ENCODE peak calls at places on chromosome 17, in six cellular contexts. One of them, this sample, is unnamed.

GRCh38 chr17:60167095-60167741 is 17.4 kb downstream of the CA4 start:
- DNase-seq in foreskin fibroblast: no peak
- DNase-seq in transverse colon: no peak
- DNase-seq in heart left ventricle: no peak
- DNase-seq in dorsolateral prefrontal cortex: no peak
- DNase-seq in uterus: no peak
- DNase-seq in this sample: no peak

GRCh38 chr17:12510535-12510934 is 155.2 kb upstream of the MYOCD start:
- DNase-seq in transverse colon: no peak
- DNase-seq in dorsolateral prefrontal cortex: no peak
- DNase-seq in uterus: no peak
- DNase-seq in heart left ventricle: no peak
- DNase-seq in foreskin fibroblast: peak; percentile 48
- DNase-seq in this sample: no peak

GRCh38 chr17:16091773-16092172 is 92.1 kb downstream of the TTC19 start:
- DNase-seq in uterus: no peak
- DNase-seq in foreskin fibroblast: no peak
- DNase-seq in dorsolateral prefrontal cortex: no peak
- DNase-seq in heart left ventricle: no peak
- DNase-seq in transverse colon: no peak
- DNase-seq in this sample: no peak

GRCh38 chr17:15884731-15885130 is 60.2 kb upstream of the ADORA2B start:
- DNase-seq in transverse colon: no peak
- DNase-seq in dorsolateral prefrontal cortex: no peak
- DNase-seq in foreskin fibroblast: peak; percentile 45
- DNase-seq in heart left ventricle: no peak
- DNase-seq in uterus: no peak
- DNase-seq in this sample: no peak

GRCh38 chr17:57424777-57425188 is 168.5 kb downstream of the MSI2 start:
- DNase-seq in dorsolateral prefrontal cortex: no peak
- DNase-seq in foreskin fibroblast: peak; percentile 52
- DNase-seq in uterus: no peak
- DNase-seq in transverse colon: peak; percentile 81
- DNase-seq in heart left ventricle: no peak
- DNase-seq in this sample: no peak

GRCh38 chr17:9150407-9151090 is 129.2 kb downstream of the NTN1 start:
- DNase-seq in uterus: no peak
- DNase-seq in foreskin fibroblast: peak; percentile 29
- DNase-seq in dorsolateral prefrontal cortex: no peak
- DNase-seq in transverse colon: peak; percentile 32
- DNase-seq in heart left ventricle: no peak
- DNase-seq in this sample: no peak

GRCh38 chr17:31095239-31096105 is 695 bp downstream of the NF1 start:
- DNase-seq in uterus: peak; percentile 61
- DNase-seq in transverse colon: peak; percentile 57
- DNase-seq in foreskin fibroblast: peak; percentile 61
- DNase-seq in dorsolateral prefrontal cortex: peak; percentile 34
- DNase-seq in heart left ventricle: peak; percentile 53
- DNase-seq in this sample: peak; percentile 67

GRCh38 chr17:65013613-65014391 is 42.7 kb downstream of the GNA13 start:
- DNase-seq in heart left ventricle: no peak
- DNase-seq in transverse colon: no peak
- DNase-seq in foreskin fibroblast: peak; percentile 92
- DNase-seq in uterus: no peak
- DNase-seq in dorsolateral prefrontal cortex: no peak
- DNase-seq in this sample: no peak

GRCh38 chr17:40532520-40533253 is 31.3 kb upstream of the TNS4 start:
- DNase-seq in uterus: peak; percentile 9
- DNase-seq in heart left ventricle: no peak
- DNase-seq in dorsolateral prefrontal cortex: no peak
- DNase-seq in foreskin fibroblast: no peak
- DNase-seq in transverse colon: no peak
- DNase-seq in this sample: no peak

GRCh38 chr17:31859487-31860008 is 504 bp upstream of the COPRS start:
- DNase-seq in dorsolateral prefrontal cortex: no peak
- DNase-seq in uterus: no peak
- DNase-seq in heart left ventricle: no peak
- DNase-seq in foreskin fibroblast: no peak
- DNase-seq in transverse colon: no peak
- DNase-seq in this sample: no peak

GRCh38 chr17:76005263-76006149 is 4.9 kb downstream of the CDK3 start:
- DNase-seq in foreskin fibroblast: peak; percentile 87
- DNase-seq in dorsolateral prefrontal cortex: peak; percentile 70
- DNase-seq in heart left ventricle: peak; percentile 76
- DNase-seq in uterus: peak; percentile 79
- DNase-seq in transverse colon: peak; percentile 90
- DNase-seq in this sample: no peak

GRCh38 chr17:1779571-1780074 is 17.8 kb downstream of the SERPINF1 start:
- DNase-seq in dorsolateral prefrontal cortex: no peak
- DNase-seq in transverse colon: peak; percentile 73
- DNase-seq in foreskin fibroblast: peak; percentile 98
- DNase-seq in heart left ventricle: peak; percentile 80
- DNase-seq in uterus: peak; percentile 88
- DNase-seq in this sample: peak; percentile 71

GRCh38 chr17:72640415-72641165 is 451.9 kb downstream of the SLC39A11 start:
- DNase-seq in uterus: no peak
- DNase-seq in dorsolateral prefrontal cortex: no peak
- DNase-seq in foreskin fibroblast: no peak
- DNase-seq in transverse colon: peak; percentile 84
- DNase-seq in heart left ventricle: no peak
- DNase-seq in this sample: peak; percentile 63

GRCh38 chr17:69485901-69486643 is 71.6 kb downstream of the MAP2K6 start:
- DNase-seq in heart left ventricle: no peak
- DNase-seq in foreskin fibroblast: peak; percentile 58
- DNase-seq in dorsolateral prefrontal cortex: no peak
- DNase-seq in transverse colon: no peak
- DNase-seq in uterus: no peak
- DNase-seq in this sample: no peak

GRCh38 chr17:65459667-65460415 is 101.6 kb downstream of the AXIN2 start:
- DNase-seq in dorsolateral prefrontal cortex: no peak
- DNase-seq in foreskin fibroblast: no peak
- DNase-seq in uterus: no peak
- DNase-seq in heart left ventricle: no peak
- DNase-seq in transverse colon: no peak
- DNase-seq in this sample: no peak

GRCh38 chr17:72843591-72843990 is 248.9 kb downstream of the SLC39A11 start:
- DNase-seq in transverse colon: no peak
- DNase-seq in foreskin fibroblast: no peak
- DNase-seq in uterus: no peak
- DNase-seq in heart left ventricle: no peak
- DNase-seq in dorsolateral prefrontal cortex: no peak
- DNase-seq in this sample: no peak

DNA sequence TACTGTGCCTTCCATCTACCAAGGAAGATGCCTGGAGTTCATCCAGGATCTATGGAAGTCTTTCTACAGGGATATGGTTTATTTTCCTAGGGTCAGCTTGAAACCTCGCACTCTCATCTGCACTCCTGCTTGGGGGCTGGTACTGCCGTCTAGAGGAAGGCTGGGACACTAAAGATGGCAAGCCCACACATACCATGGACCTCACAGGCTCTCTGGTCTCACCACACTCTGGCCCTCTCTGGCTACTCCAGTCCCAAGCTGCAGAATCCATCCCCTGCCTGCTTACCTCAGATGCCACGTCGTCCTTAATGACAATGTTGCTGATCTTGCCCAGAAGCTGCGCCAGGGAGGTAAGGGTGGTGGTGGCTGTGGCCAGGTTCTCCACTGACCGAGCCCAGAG is 2.1 kb upstream of the UNC119 start:
- DNase-seq in uterus: no peak
- DNase-seq in heart left ventricle: no peak
- DNase-seq in foreskin fibroblast: no peak
- DNase-seq in transverse colon: no peak
- DNase-seq in dorsolateral prefrontal cortex: no peak
- DNase-seq in this sample: no peak
- TF ChIP-seq CTCF in uterus: no peak
- TF ChIP-seq CTCF in heart left ventricle: no peak
- TF ChIP-seq CTCF in foreskin fibroblast: no peak
- TF ChIP-seq CTCF in transverse colon: no peak
- TF ChIP-seq CTCF in dorsolateral prefrontal cortex: no peak
- TF ChIP-seq CTCF in this sample: no peak

GRCh38 chr17:49994085-49995054 is 654 bp downstream of the DLX3 start:
- DNase-seq in uterus: no peak
- DNase-seq in transverse colon: no peak
- DNase-seq in foreskin fibroblast: peak; percentile 11
- DNase-seq in heart left ventricle: no peak
- DNase-seq in dorsolateral prefrontal cortex: no peak
- DNase-seq in this sample: peak; percentile 48
- TF ChIP-seq CTCF in uterus: no peak
- TF ChIP-seq CTCF in transverse colon: no peak
- TF ChIP-seq CTCF in foreskin fibroblast: no peak
- TF ChIP-seq CTCF in heart left ventricle: no peak
- TF ChIP-seq CTCF in dorsolateral prefrontal cortex: no peak
- TF ChIP-seq CTCF in this sample: no peak

DNA sequence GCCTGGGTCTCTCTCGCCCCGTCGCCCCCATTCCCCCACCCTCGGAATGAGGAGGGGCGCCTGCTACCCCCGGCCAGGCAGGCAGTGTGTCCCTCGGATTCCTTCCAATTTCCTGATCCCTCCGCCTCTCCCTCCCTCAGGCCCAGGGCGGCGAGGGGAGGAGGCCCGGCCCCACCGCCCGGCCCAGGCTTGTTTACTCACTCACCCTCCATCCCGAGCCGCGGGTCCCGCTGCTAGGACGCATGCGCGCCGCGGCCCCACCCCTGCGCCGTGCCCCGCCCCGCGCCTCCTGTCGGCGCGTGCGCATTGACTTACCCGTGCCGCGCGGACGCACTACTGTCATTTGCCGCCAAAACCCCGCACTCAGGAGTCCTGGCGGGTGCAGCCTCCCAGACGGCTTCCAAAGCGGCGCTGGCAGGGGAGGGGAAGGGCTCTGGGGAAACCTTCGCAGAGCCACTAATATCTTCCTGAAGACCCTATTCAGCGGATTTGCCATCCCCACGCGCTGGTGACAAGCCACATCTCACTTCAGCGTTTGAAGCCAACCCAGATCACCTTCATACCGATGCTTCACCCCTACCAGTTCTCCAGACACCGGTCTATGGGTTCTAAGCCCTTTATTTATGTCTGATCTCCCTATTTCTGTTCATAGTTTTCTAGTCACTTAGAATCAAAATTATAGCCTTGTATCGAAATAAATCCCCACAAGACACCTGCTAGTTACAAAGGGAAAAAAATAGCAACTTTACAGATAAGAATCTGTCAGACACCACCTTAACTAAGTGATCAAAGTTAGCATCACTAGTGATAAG is at the start of gene EZH1:
- DNase-seq in dorsolateral prefrontal cortex: peak; percentile 79
- DNase-seq in transverse colon: peak; percentile 93
- DNase-seq in foreskin fibroblast: peak; percentile 96
- DNase-seq in heart left ventricle: peak; percentile 93
- DNase-seq in uterus: peak; percentile 93
- DNase-seq in this sample: peak; percentile 91
- TF ChIP-seq CTCF in dorsolateral prefrontal cortex: peak; percentile 25
- TF ChIP-seq CTCF in transverse colon: peak; percentile 53
- TF ChIP-seq CTCF in foreskin fibroblast: no peak
- TF ChIP-seq CTCF in heart left ventricle: no peak
- TF ChIP-seq CTCF in uterus: peak; percentile 51
- TF ChIP-seq CTCF in this sample: no peak

GRCh38 chr17:45367216-45367615 is 50.4 kb upstream of the MAP3K14 start:
- DNase-seq in uterus: no peak
- DNase-seq in transverse colon: no peak
- DNase-seq in foreskin fibroblast: no peak
- DNase-seq in dorsolateral prefrontal cortex: no peak
- DNase-seq in heart left ventricle: no peak
- DNase-seq in this sample: no peak

GRCh38 chr17:45366691-45367090 is 49.9 kb upstream of the MAP3K14 start:
- DNase-seq in uterus: no peak
- DNase-seq in dorsolateral prefrontal cortex: no peak
- DNase-seq in foreskin fibroblast: no peak
- DNase-seq in transverse colon: no peak
- DNase-seq in heart left ventricle: no peak
- DNase-seq in this sample: no peak

GRCh38 chr17:45366049-45366448 is 49.2 kb upstream of the MAP3K14 start:
- DNase-seq in uterus: no peak
- DNase-seq in heart left ventricle: no peak
- DNase-seq in transverse colon: no peak
- DNase-seq in dorsolateral prefrontal cortex: no peak
- DNase-seq in foreskin fibroblast: no peak
- DNase-seq in this sample: no peak

GRCh38 chr17:45363498-45363897 is 46.7 kb upstream of the MAP3K14 start:
- DNase-seq in transverse colon: no peak
- DNase-seq in dorsolateral prefrontal cortex: no peak
- DNase-seq in uterus: no peak
- DNase-seq in heart left ventricle: no peak
- DNase-seq in foreskin fibroblast: no peak
- DNase-seq in this sample: no peak

GRCh38 chr17:45364531-45365390 is 47.9 kb upstream of the MAP3K14 start:
- DNase-seq in foreskin fibroblast: no peak
- DNase-seq in transverse colon: no peak
- DNase-seq in dorsolateral prefrontal cortex: no peak
- DNase-seq in heart left ventricle: no peak
- DNase-seq in uterus: no peak
- DNase-seq in this sample: no peak
- TF ChIP-seq CTCF in foreskin fibroblast: no peak
- TF ChIP-seq CTCF in transverse colon: no peak
- TF ChIP-seq CTCF in dorsolateral prefrontal cortex: no peak
- TF ChIP-seq CTCF in heart left ventricle: no peak
- TF ChIP-seq CTCF in uterus: no peak
- TF ChIP-seq CTCF in this sample: no peak

DNA sequence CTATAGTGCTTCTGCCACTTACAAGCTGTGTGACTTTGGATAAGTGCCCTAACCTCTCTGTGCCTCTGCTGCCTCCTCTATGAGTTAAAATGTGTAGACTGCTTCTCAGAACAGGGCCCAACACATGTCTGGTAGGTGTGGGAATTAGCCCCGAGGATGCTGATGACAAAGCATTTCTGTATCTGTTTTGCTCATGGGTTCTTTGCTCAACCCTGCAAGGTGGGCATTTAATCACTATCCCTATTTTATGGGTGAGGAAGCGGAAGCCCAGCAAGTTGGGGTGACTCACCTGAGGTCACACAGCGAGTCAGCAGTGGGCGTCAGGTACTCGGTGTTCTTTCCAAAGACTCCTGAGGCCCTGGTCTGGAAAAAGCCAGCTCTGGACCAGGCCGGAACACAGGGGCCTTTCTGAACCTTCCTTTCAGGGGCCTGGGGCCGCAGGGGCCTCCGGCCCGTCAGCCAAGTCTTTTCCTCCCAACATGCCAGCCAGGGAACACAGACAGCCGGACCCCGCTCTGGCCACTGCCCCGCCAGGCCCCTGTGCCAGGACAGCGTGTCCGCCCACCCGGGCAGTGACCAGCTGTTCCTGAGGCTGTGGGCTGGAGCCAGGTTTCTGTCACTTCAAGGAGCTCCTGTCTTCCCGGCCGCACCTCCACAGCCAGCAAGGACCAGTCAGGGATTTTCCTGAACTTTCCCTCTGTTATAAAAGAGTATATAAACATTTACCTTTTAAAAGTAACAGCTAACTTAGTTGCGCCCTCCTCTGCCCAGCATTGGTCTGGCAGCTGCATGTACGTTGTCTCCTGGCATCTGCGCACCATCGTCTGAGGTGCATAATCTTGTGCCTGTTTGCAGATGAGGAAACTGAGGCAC is 62.5 kb downstream of the SREBF1 start:
- DNase-seq in transverse colon: peak; percentile 83
- DNase-seq in foreskin fibroblast: peak; percentile 70
- DNase-seq in heart left ventricle: peak; percentile 57
- DNase-seq in dorsolateral prefrontal cortex: no peak
- DNase-seq in uterus: peak; percentile 51
- DNase-seq in this sample: no peak
- TF ChIP-seq CTCF in transverse colon: peak; percentile 84
- TF ChIP-seq CTCF in foreskin fibroblast: peak; percentile 16
- TF ChIP-seq CTCF in heart left ventricle: peak; percentile 34
- TF ChIP-seq CTCF in dorsolateral prefrontal cortex: peak; percentile 27
- TF ChIP-seq CTCF in uterus: peak; percentile 41
- TF ChIP-seq CTCF in this sample: peak; percentile 28